ENCODE peak calls at places on chromosome 14, in ten cellular contexts. One of them, this sample, is unnamed.
A peak's percentile ranks its signal among the peaks of the same experiment; 100 is the strongest.

GRCh38 chr14:71487941-71488340 is 444.3 kb upstream of the RGS6 start:
- DNase-seq in prostate gland: no peak
- DNase-seq in A549: no peak
- DNase-seq in K562: no peak
- DNase-seq in heart left ventricle: no peak
- DNase-seq in tibial nerve: no peak
- DNase-seq in upper lobe of left lung: no peak
- DNase-seq in right lobe of liver: no peak
- DNase-seq in H1: no peak
- DNase-seq in sigmoid colon: no peak
- DNase-seq in this sample: no peak

GRCh38 chr14:92557544-92557912 is 43.9 kb downstream of the RIN3 start:
- DNase-seq in prostate gland: no peak
- DNase-seq in A549: no peak
- DNase-seq in K562: no peak
- DNase-seq in heart left ventricle: no peak
- DNase-seq in tibial nerve: no peak
- DNase-seq in upper lobe of left lung: no peak
- DNase-seq in right lobe of liver: no peak
- DNase-seq in H1: no peak
- DNase-seq in sigmoid colon: no peak
- DNase-seq in this sample: no peak

GRCh38 chr14:23079716-23080115 is 15.2 kb downstream of the ACIN1 start:
- DNase-seq in prostate gland: no peak
- DNase-seq in A549: no peak
- DNase-seq in K562: no peak
- DNase-seq in heart left ventricle: no peak
- DNase-seq in tibial nerve: no peak
- DNase-seq in upper lobe of left lung: no peak
- DNase-seq in right lobe of liver: no peak
- DNase-seq in H1: no peak
- DNase-seq in sigmoid colon: no peak
- DNase-seq in this sample: no peak

GRCh38 chr14:103854017-103854808 is 6.8 kb upstream of the PPP1R13B start:
- DNase-seq in prostate gland: no peak
- DNase-seq in A549: no peak
- DNase-seq in K562: no peak
- DNase-seq in heart left ventricle: no peak
- DNase-seq in tibial nerve: no peak
- DNase-seq in upper lobe of left lung: no peak
- DNase-seq in right lobe of liver: peak; percentile 18
- DNase-seq in H1: no peak
- DNase-seq in sigmoid colon: no peak
- DNase-seq in this sample: no peak

GRCh38 chr14:101374373-101375338 is 186.6 kb upstream of the DIO3 start:
- DNase-seq in prostate gland: no peak
- DNase-seq in A549: no peak
- DNase-seq in K562: no peak
- DNase-seq in heart left ventricle: no peak
- DNase-seq in tibial nerve: no peak
- DNase-seq in upper lobe of left lung: no peak
- DNase-seq in right lobe of liver: no peak
- DNase-seq in H1: no peak
- DNase-seq in sigmoid colon: no peak
- DNase-seq in this sample: peak; percentile 58

GRCh38 chr14:96297000-96297399 is 41.0 kb downstream of the BDKRB1 start:
- DNase-seq in prostate gland: no peak
- DNase-seq in A549: no peak
- DNase-seq in K562: no peak
- DNase-seq in heart left ventricle: no peak
- DNase-seq in tibial nerve: no peak
- DNase-seq in upper lobe of left lung: no peak
- DNase-seq in right lobe of liver: no peak
- DNase-seq in H1: no peak
- DNase-seq in sigmoid colon: no peak
- DNase-seq in this sample: no peak

GRCh38 chr14:54567634-54568561 is 970 bp downstream of the SAMD4A start:
- DNase-seq in prostate gland: peak; percentile 37
- DNase-seq in A549: no peak
- DNase-seq in K562: peak; percentile 21
- DNase-seq in heart left ventricle: peak; percentile 82
- DNase-seq in tibial nerve: peak; percentile 17
- DNase-seq in upper lobe of left lung: peak; percentile 90
- DNase-seq in right lobe of liver: peak; percentile 75
- DNase-seq in H1: peak; percentile 77
- DNase-seq in sigmoid colon: peak; percentile 86
- DNase-seq in this sample: no peak

GRCh38 chr14:99733551-99734405 is 49.7 kb downstream of the CYP46A1 start:
- DNase-seq in prostate gland: no peak
- DNase-seq in A549: no peak
- DNase-seq in K562: no peak
- DNase-seq in heart left ventricle: peak; percentile 72
- DNase-seq in tibial nerve: peak; percentile 35
- DNase-seq in upper lobe of left lung: peak; percentile 61
- DNase-seq in right lobe of liver: peak; percentile 68
- DNase-seq in H1: no peak
- DNase-seq in sigmoid colon: peak; percentile 70
- DNase-seq in this sample: peak; percentile 85

GRCh38 chr14:83300454-83301064 is 1766.9 kb upstream of the SEL1L start:
- DNase-seq in prostate gland: no peak
- DNase-seq in A549: no peak
- DNase-seq in K562: no peak
- DNase-seq in heart left ventricle: no peak
- DNase-seq in tibial nerve: no peak
- DNase-seq in upper lobe of left lung: no peak
- DNase-seq in right lobe of liver: no peak
- DNase-seq in H1: no peak
- DNase-seq in sigmoid colon: no peak
- DNase-seq in this sample: no peak

GRCh38 chr14:100051103-100051502 is 14.1 kb upstream of the EVL start:
- DNase-seq in prostate gland: no peak
- DNase-seq in A549: no peak
- DNase-seq in K562: no peak
- DNase-seq in heart left ventricle: no peak
- DNase-seq in tibial nerve: no peak
- DNase-seq in upper lobe of left lung: no peak
- DNase-seq in right lobe of liver: no peak
- DNase-seq in H1: no peak
- DNase-seq in sigmoid colon: no peak
- DNase-seq in this sample: no peak

GRCh38 chr14:20714593-20715250 is 26.2 kb downstream of the ANG start:
- DNase-seq in prostate gland: peak; percentile 82
- DNase-seq in A549: no peak
- DNase-seq in K562: no peak
- DNase-seq in heart left ventricle: peak; percentile 81
- DNase-seq in tibial nerve: peak; percentile 61
- DNase-seq in upper lobe of left lung: no peak
- DNase-seq in right lobe of liver: no peak
- DNase-seq in H1: no peak
- DNase-seq in sigmoid colon: peak; percentile 86
- DNase-seq in this sample: no peak

GRCh38 chr14:20723458-20723857 is 22.2 kb upstream of the EDDM3A start:
- DNase-seq in prostate gland: no peak
- DNase-seq in A549: no peak
- DNase-seq in K562: no peak
- DNase-seq in heart left ventricle: no peak
- DNase-seq in tibial nerve: no peak
- DNase-seq in upper lobe of left lung: peak; percentile 82
- DNase-seq in right lobe of liver: no peak
- DNase-seq in H1: peak; percentile 59
- DNase-seq in sigmoid colon: no peak
- DNase-seq in this sample: no peak

GRCh38 chr14:20722016-20722415 is 23.7 kb upstream of the EDDM3A start:
- DNase-seq in prostate gland: no peak
- DNase-seq in A549: no peak
- DNase-seq in K562: no peak
- DNase-seq in heart left ventricle: no peak
- DNase-seq in tibial nerve: no peak
- DNase-seq in upper lobe of left lung: peak; percentile 58
- DNase-seq in right lobe of liver: no peak
- DNase-seq in H1: no peak
- DNase-seq in sigmoid colon: no peak
- DNase-seq in this sample: no peak

GRCh38 chr14:20720741-20721140 is 24.9 kb upstream of the EDDM3A start:
- DNase-seq in prostate gland: no peak
- DNase-seq in A549: no peak
- DNase-seq in K562: no peak
- DNase-seq in heart left ventricle: no peak
- DNase-seq in tibial nerve: no peak
- DNase-seq in upper lobe of left lung: no peak
- DNase-seq in right lobe of liver: no peak
- DNase-seq in H1: no peak
- DNase-seq in sigmoid colon: no peak
- DNase-seq in this sample: no peak

DNA sequence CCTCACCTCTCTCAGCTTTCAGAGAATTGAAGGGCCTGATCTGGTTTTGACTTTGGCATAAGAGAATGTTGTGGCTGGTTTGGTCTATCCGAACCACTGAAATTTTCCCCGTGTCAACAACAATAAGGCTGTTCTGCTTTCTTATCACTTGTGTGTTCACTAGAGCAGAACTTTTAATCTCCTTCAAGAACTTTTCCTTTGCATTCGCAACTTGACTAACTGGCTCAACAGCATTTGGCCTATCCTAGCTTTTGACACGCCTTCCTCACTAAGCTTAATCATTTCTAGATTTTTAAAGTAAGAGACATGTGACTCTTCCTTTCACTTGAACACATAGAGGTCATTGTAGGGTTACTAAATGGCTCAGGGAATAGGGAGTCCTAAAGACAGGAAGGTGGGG is 25.9 kb upstream of the EDDM3A start:
- DNase-seq in prostate gland: peak; percentile 16
- DNase-seq in A549: no peak
- DNase-seq in K562: no peak
- DNase-seq in heart left ventricle: no peak
- DNase-seq in tibial nerve: no peak
- DNase-seq in upper lobe of left lung: no peak
- DNase-seq in right lobe of liver: no peak
- DNase-seq in H1: no peak
- DNase-seq in sigmoid colon: no peak
- DNase-seq in this sample: no peak
- TF ChIP-seq CTCF in prostate gland: no peak
- TF ChIP-seq CTCF in A549: no peak
- TF ChIP-seq CTCF in K562: no peak
- TF ChIP-seq CTCF in heart left ventricle: no peak
- TF ChIP-seq CTCF in tibial nerve: no peak
- TF ChIP-seq CTCF in upper lobe of left lung: no peak
- TF ChIP-seq CTCF in right lobe of liver: no peak
- TF ChIP-seq CTCF in H1: no peak
- TF ChIP-seq CTCF in sigmoid colon: no peak
- TF ChIP-seq CTCF in this sample: no peak

GRCh38 chr14:61959348-61959747 is 197.1 kb downstream of the SNAPC1 start:
- DNase-seq in prostate gland: no peak
- DNase-seq in A549: no peak
- DNase-seq in K562: no peak
- DNase-seq in heart left ventricle: no peak
- DNase-seq in tibial nerve: no peak
- DNase-seq in upper lobe of left lung: no peak
- DNase-seq in right lobe of liver: no peak
- DNase-seq in H1: no peak
- DNase-seq in sigmoid colon: no peak
- DNase-seq in this sample: no peak
- TF ChIP-seq POLR2A in prostate gland: no peak
- TF ChIP-seq POLR2A in A549: no peak
- TF ChIP-seq POLR2A in K562: no peak
- TF ChIP-seq POLR2A in heart left ventricle: no peak
- TF ChIP-seq POLR2A in tibial nerve: no peak
- TF ChIP-seq POLR2A in upper lobe of left lung: no peak
- TF ChIP-seq POLR2A in right lobe of liver: no peak
- TF ChIP-seq POLR2A in H1: no peak
- TF ChIP-seq POLR2A in sigmoid colon: no peak
- TF ChIP-seq POLR2A in this sample: no peak

DNA sequence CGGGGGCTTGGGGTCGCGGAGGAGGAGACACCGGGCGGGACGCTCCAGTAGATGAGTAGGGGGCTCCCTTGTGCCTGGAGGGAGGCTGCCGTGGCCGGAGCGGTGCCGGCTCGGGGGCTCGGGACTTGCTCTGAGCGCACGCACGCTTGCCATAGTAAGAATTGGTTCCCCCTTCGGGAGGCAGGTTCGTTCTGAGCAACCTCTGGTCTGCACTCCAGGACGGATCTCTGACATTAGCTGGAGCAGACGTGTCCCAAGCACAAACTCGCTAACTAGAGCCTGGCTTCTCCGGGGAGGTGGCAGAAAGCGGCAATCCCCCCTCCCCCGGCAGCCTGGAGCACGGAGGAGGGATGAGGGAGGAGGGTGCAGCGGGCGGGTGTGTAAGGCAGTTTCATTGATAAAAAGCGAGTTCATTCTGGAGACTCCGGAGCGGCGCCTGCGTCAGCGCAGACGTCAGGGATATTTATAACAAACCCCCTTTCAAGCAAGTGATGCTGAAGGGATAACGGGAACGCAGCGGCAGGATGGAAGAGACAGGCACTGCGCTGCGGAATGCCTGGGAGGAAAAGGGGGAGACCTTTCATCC is 618 bp downstream of the FOS start:
- DNase-seq in prostate gland: peak; percentile 54
- DNase-seq in A549: no peak
- DNase-seq in K562: peak; percentile 35
- DNase-seq in heart left ventricle: peak; percentile 82
- DNase-seq in tibial nerve: peak; percentile 68
- DNase-seq in upper lobe of left lung: no peak
- DNase-seq in right lobe of liver: peak; percentile 82
- DNase-seq in H1: no peak
- DNase-seq in sigmoid colon: peak; percentile 94
- DNase-seq in this sample: no peak
- H3K4me1 ChIP-seq in prostate gland: peaks cover 4% of the 10 kb centered on the region
- H3K4me1 ChIP-seq in A549: peaks cover 35% of the 10 kb centered on the region
- H3K4me1 ChIP-seq in K562: peaks cover 24% of the 10 kb centered on the region
- H3K4me1 ChIP-seq in heart left ventricle: peaks cover 6% of the 10 kb centered on the region
- H3K4me1 ChIP-seq in tibial nerve: peaks cover 55% of the 10 kb centered on the region
- H3K4me1 ChIP-seq in upper lobe of left lung: peaks cover 34% of the 10 kb centered on the region
- H3K4me1 ChIP-seq in right lobe of liver: peaks cover 13% of the 10 kb centered on the region
- H3K4me1 ChIP-seq in H1: peaks cover 11% of the 10 kb centered on the region
- H3K4me1 ChIP-seq in sigmoid colon: peaks cover 37% of the 10 kb centered on the region
- H3K4me1 ChIP-seq in this sample: peaks cover 46% of the 10 kb centered on the region

DNA sequence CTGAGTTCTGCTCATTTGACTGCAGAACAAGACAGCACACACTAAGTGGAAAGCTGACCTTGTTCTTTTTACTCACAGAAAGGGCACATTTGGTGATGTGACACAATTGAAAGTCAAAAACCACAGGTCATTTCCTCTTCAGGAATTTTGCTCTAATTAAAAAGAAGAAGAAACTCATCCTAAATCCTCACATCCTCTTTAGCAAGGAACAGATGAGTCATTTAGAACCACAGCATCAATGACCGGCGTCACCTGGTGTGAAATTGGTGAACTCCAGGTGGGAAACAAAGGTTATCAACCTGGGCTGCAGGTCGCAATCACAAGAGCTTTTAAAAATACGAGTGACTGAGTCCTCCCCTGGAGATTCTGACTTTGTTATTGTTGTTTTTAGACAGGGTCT is 2.9 kb upstream of the RNU6-8 start:
- DNase-seq in prostate gland: no peak
- DNase-seq in A549: no peak
- DNase-seq in K562: no peak
- DNase-seq in heart left ventricle: no peak
- DNase-seq in tibial nerve: no peak
- DNase-seq in upper lobe of left lung: no peak
- DNase-seq in right lobe of liver: no peak
- DNase-seq in H1: no peak
- DNase-seq in sigmoid colon: no peak
- DNase-seq in this sample: no peak
- TF ChIP-seq CTCF in prostate gland: no peak
- TF ChIP-seq CTCF in A549: no peak
- TF ChIP-seq CTCF in K562: no peak
- TF ChIP-seq CTCF in heart left ventricle: no peak
- TF ChIP-seq CTCF in tibial nerve: no peak
- TF ChIP-seq CTCF in upper lobe of left lung: no peak
- TF ChIP-seq CTCF in right lobe of liver: no peak
- TF ChIP-seq CTCF in H1: no peak
- TF ChIP-seq CTCF in sigmoid colon: no peak
- TF ChIP-seq CTCF in this sample: no peak